ENCODE peak calls at places on chromosomes 2 and 18, in seven cellular contexts. B is NCI-H510A; M is ureter; Z is Caco-2; S is CD4-positive, alpha-beta T cell; H is activated CD8-positive, alpha-beta memory T cell treated with anti-CD3 and anti-CD28 coated beads, Interleukin-2, amount 50 U/mL, for 48 hours; U is AG10803. R is an unnamed sample.

GRCh38 chr18:28439870-28440269 is 262.9 kb upstream of the CDH2 start:
- DNase-seq in B (no peak), S (no peak), H (no peak), U (peak; percentile 36), Z (no peak), M (no peak), R (no peak)

GRCh38 chr18:33673689-33674088 is 95.7 kb downstream of the ASXL3 start:
- DNase-seq in Z (no peak), U (no peak), H (no peak), M (no peak), B (no peak), S (no peak), R (no peak)

GRCh38 chr2:37427241-37427640 is 82.8 kb downstream of the QPCT start:
- DNase-seq in M (no peak), U (no peak), B (no peak), H (no peak), S (no peak), Z (peak; percentile 15), R (no peak)

GRCh38 chr2:37857485-37858196 is 67.4 kb upstream of the RMDN2 start:
- DNase-seq in M (no peak), S (no peak), B (no peak), U (no peak), Z (no peak), H (no peak), R (no peak)

GRCh38 chr18:14945984-14946383 is 198.0 kb downstream of the ANKRD30B start:
- DNase-seq in M (peak; percentile 27), S (no peak), U (no peak), Z (no peak), H (no peak), B (no peak), R (no peak)

GRCh38 chr2:203869610-203870042 is 2.1 kb downstream of the CTLA4 start:
- DNase-seq in Z (no peak), M (no peak), H (no peak), S (peak; percentile 56), B (no peak), U (no peak), R (no peak)

GRCh38 chr2:207869784-207870778 is 100.4 kb upstream of the FZD5 start:
- DNase-seq in H (no peak), Z (peak; percentile 57), B (no peak), M (no peak), S (no peak), U (peak; percentile 93), R (no peak)

GRCh38 chr18:31555971-31556747 is 35.5 kb upstream of the TTR start:
- DNase-seq in U (peak; percentile 61), B (peak; percentile 40), S (no peak), M (peak; percentile 52), H (no peak), Z (peak; percentile 48), R (peak; percentile 42)

GRCh38 chr2:226644342-226644957 is 155.2 kb downstream of the IRS1 start:
- DNase-seq in H (no peak), B (no peak), Z (no peak), U (peak; percentile 47), S (no peak), M (no peak), R (no peak)

GRCh38 chr18:60452424-60452823 is 79.8 kb upstream of the MC4R start:
- DNase-seq in U (peak; percentile 74), H (no peak), S (no peak), M (no peak), B (no peak), Z (no peak), R (no peak)